ENCODE peak calls at places on chromosomes 12 and 14, in seven cellular contexts. H, T, A, V, F, Z and M are unnamed samples.
A peak's percentile ranks its signal among the peaks of the same experiment; 100 is the strongest.

GRCh38 chr14:103721334-103722120 is 5.9 kb downstream of the ZFYVE21 start:
- DNase-seq in H (no peak), T (no peak), A (no peak), V (no peak), F (no peak), Z (no peak), M (no peak)

GRCh38 chr12:59113831-59114273 is 193.5 kb upstream of the LRIG3 start:
- DNase-seq in H (peak; percentile 44), T (peak; percentile 61), A (no peak), V (no peak), F (no peak), Z (peak; percentile 77), M (peak; percentile 83)

GRCh38 chr12:44835641-44836379 is 40.3 kb downstream of the NELL2 start:
- DNase-seq in H (peak; percentile 9), T (no peak), A (no peak), V (no peak), F (no peak), Z (peak; percentile 74), M (no peak)

GRCh38 chr14:64654072-64654899 is 49.9 kb upstream of the PLEKHG3 start:
- DNase-seq in H (no peak), T (peak; percentile 78), A (no peak), V (no peak), F (no peak), Z (no peak), M (peak; percentile 95)

GRCh38 chr12:124715121-124715990 is 147.9 kb upstream of the NCOR2 start:
- DNase-seq in H (no peak), T (no peak), A (no peak), V (no peak), F (no peak), Z (no peak), M (no peak)

GRCh38 chr12:126483145-126484068 is 1418.2 kb downstream of the AACS start:
- DNase-seq in H (no peak), T (no peak), A (no peak), V (no peak), F (no peak), Z (no peak), M (peak; percentile 71)

GRCh38 chr14:50521912-50522341 is 10.4 kb downstream of the MAP4K5 start:
- DNase-seq in H (no peak), T (no peak), A (no peak), V (no peak), F (no peak), Z (no peak), M (peak; percentile 74)

GRCh38 chr12:94186461-94187237 is 38.3 kb downstream of the PLXNC1 start:
- DNase-seq in H (no peak), T (no peak), A (no peak), V (no peak), F (no peak), Z (no peak), M (no peak)

GRCh38 chr12:7555752-7556151 is 52.2 kb upstream of the CD163 start:
- DNase-seq in H (no peak), T (peak; percentile 26), A (no peak), V (no peak), F (no peak), Z (no peak), M (peak; percentile 83)

GRCh38 chr12:4215862-4216541 is 57.6 kb upstream of the CCND2 start:
- DNase-seq in H (peak; percentile 42), T (no peak), A (no peak), V (no peak), F (no peak), Z (no peak), M (no peak)

GRCh38 chr12:68538722-68539614 is 71.7 kb upstream of the RAP1B start:
- DNase-seq in H (no peak), T (no peak), A (peak; percentile 12), V (no peak), F (peak; percentile 35), Z (peak; percentile 27), M (peak; percentile 81)

GRCh38 chr14:34452258-34452822 is 9.7 kb downstream of the SPTSSA start:
- DNase-seq in H (no peak), T (no peak), A (no peak), V (no peak), F (no peak), Z (no peak), M (no peak)

GRCh38 chr12:50597200-50598195 is 92.7 kb downstream of the DIP2B start:
- DNase-seq in H (peak; percentile 61), T (peak; percentile 72), A (peak; percentile 4), V (no peak), F (no peak), Z (no peak), M (peak; percentile 41)